ENCODE peak calls at places on chromosomes 16 and 17, in nine cellular contexts. P is ovary, T is mucosa of descending colon, A is MM.1S, Z is heart right ventricle, E is ascending aorta, X is brain microvascular endothelial cell, N is lung, S is uterus. G is an unnamed sample.

GRCh38 chr16:10752843-10753523 is 9.3 kb downstream of the NUBP1 start:
- DNase-seq in P (no peak), T (no peak), A (no peak), Z (peak), E (peak), X (no peak), N (peak), S (no peak), G (peak)

GRCh38 chr16:55502801-55503366 is 6.0 kb upstream of the LPCAT2 start:
- DNase-seq in P (peak), T (peak), A (no peak), Z (peak), E (peak), X (peak), N (peak), S (peak), G (no peak)

GRCh38 chr17:17107281-17107680 is 65.0 kb downstream of the MPRIP start:
- DNase-seq in P (no peak), T (peak), A (no peak), Z (no peak), E (no peak), X (no peak), N (no peak), S (no peak), G (no peak)

GRCh38 chr17:75840779-75841123 is 3.5 kb downstream of the UNC13D start:
- DNase-seq in P (no peak), T (no peak), A (no peak), Z (no peak), E (no peak), X (no peak), N (no peak), S (no peak), G (no peak)

GRCh38 chr17:31261596-31261995 is 35.4 kb downstream of the OMG start:
- DNase-seq in P (no peak), T (no peak), A (no peak), Z (no peak), E (no peak), X (no peak), N (no peak), S (no peak), G (no peak)

GRCh38 chr16:89138513-89138795 is 33.1 kb upstream of the CDH15 start:
- DNase-seq in P (no peak), T (peak), A (no peak), Z (no peak), E (no peak), X (no peak), N (no peak), S (no peak), G (no peak)

GRCh38 chr17:16980813-16981731 is 9.2 kb upstream of the TNFRSF13B start:
- DNase-seq in P (no peak), T (no peak), A (peak), Z (no peak), E (no peak), X (no peak), N (no peak), S (no peak), G (peak)

GRCh38 chr17:43900183-43900857 is 7.0 kb downstream of the MPP2 start:
- DNase-seq in P (peak), T (peak), A (peak), Z (peak), E (peak), X (peak), N (peak), S (peak), G (peak)

GRCh38 chr17:32350662-32351418 is 883 bp downstream of the ZNF207 start:
- DNase-seq in P (no peak), T (no peak), A (peak), Z (peak), E (peak), X (peak), N (peak), S (no peak), G (peak)

GRCh38 chr16:49652441-49653175 is 203.3 kb downstream of the ZNF423 start:
- DNase-seq in P (peak), T (peak), A (no peak), Z (peak), E (peak), X (peak), N (no peak), S (peak), G (no peak)

GRCh38 chr17:4204676-4205075 is 59.1 kb downstream of the ANKFY1 start:
- DNase-seq in P (no peak), T (no peak), A (no peak), Z (no peak), E (peak), X (peak), N (peak), S (peak), G (no peak)

GRCh38 chr17:28682655-28683054 is 20.6 kb downstream of the SUPT6H start:
- DNase-seq in P (no peak), T (no peak), A (no peak), Z (no peak), E (no peak), X (no peak), N (no peak), S (no peak), G (no peak)

GRCh38 chr16:67546091-67546501 is 16.2 kb upstream of the CTCF start:
- DNase-seq in P (no peak), T (no peak), A (no peak), Z (no peak), E (no peak), X (no peak), N (no peak), S (no peak), G (no peak)

GRCh38 chr17:81309140-81309858 is 14.2 kb upstream of the SLC38A10 start:
- DNase-seq in P (no peak), T (peak), A (peak), Z (peak), E (peak), X (peak), N (peak), S (peak), G (peak)

GRCh38 chr17:27241346-27241946 is 52.5 kb upstream of the WSB1 start:
- DNase-seq in P (no peak), T (no peak), A (no peak), Z (no peak), E (no peak), X (peak), N (peak), S (no peak), G (peak)

GRCh38 chr16:17511340-17511739 is 40.6 kb upstream of the XYLT1 start:
- DNase-seq in P (no peak), T (no peak), A (no peak), Z (no peak), E (no peak), X (no peak), N (no peak), S (no peak), G (no peak)

GRCh38 chr16:75570351-75571104 is 4.3 kb downstream of the GABARAPL2 start:
- DNase-seq in P (no peak), T (no peak), A (no peak), Z (no peak), E (no peak), X (no peak), N (no peak), S (no peak), G (peak)

GRCh38 chr17:55266051-55266957 is 1.5 kb downstream of the HLF start:
- DNase-seq in P (peak), T (no peak), A (no peak), Z (no peak), E (no peak), X (no peak), N (no peak), S (peak), G (no peak)

GRCh38 chr17:44187131-44187899 is 543 bp downstream of the TMUB2 start:
- DNase-seq in P (no peak), T (no peak), A (peak), Z (no peak), E (no peak), X (no peak), N (no peak), S (no peak), G (no peak)

GRCh38 chr16:12794486-12795399 is 8.9 kb downstream of the CPPED1 start:
- DNase-seq in P (no peak), T (no peak), A (no peak), Z (peak), E (no peak), X (no peak), N (no peak), S (no peak), G (no peak)

GRCh38 chr16:64990101-64990500 is 131.8 kb downstream of the CDH11 start:
- DNase-seq in P (no peak), T (no peak), A (no peak), Z (no peak), E (no peak), X (no peak), N (no peak), S (no peak), G (no peak)

GRCh38 chr17:69539781-69540319 is 125.4 kb downstream of the MAP2K6 start:
- DNase-seq in P (no peak), T (no peak), A (no peak), Z (no peak), E (no peak), X (peak), N (no peak), S (no peak), G (no peak)

GRCh38 chr17:57945999-57946797 is 9.0 kb downstream of the CUEDC1 start:
- DNase-seq in P (no peak), T (no peak), A (peak), Z (no peak), E (no peak), X (no peak), N (no peak), S (no peak), G (no peak)

GRCh38 chr17:36464765-36465088 is 21.8 kb upstream of the ZNHIT3 start:
- DNase-seq in P (no peak), T (no peak), A (no peak), Z (no peak), E (no peak), X (no peak), N (no peak), S (no peak), G (no peak)

GRCh38 chr17:42276359-42276608 is at the start of gene STAT5B:
- DNase-seq in P (peak), T (peak), A (peak), Z (peak), E (peak), X (peak), N (peak), S (peak), G (peak)

GRCh38 chr17:39919087-39919683 is 750 bp upstream of the GSDMB start:
- DNase-seq in P (no peak), T (no peak), A (no peak), Z (no peak), E (no peak), X (no peak), N (no peak), S (no peak), G (no peak)

GRCh38 chr16:84054916-84055315 is 12.3 kb upstream of the SLC38A8 start:
- DNase-seq in P (peak), T (peak), A (no peak), Z (no peak), E (no peak), X (no peak), N (no peak), S (no peak), G (no peak)

GRCh38 chr17:81665205-81666091 is 957 bp downstream of the OXLD1 start:
- DNase-seq in P (no peak), T (no peak), A (peak), Z (no peak), E (no peak), X (peak), N (no peak), S (no peak), G (peak)

GRCh38 chr17:44736551-44737240 is 22.1 kb upstream of the ADAM11 start:
- DNase-seq in P (no peak), T (no peak), A (no peak), Z (no peak), E (no peak), X (no peak), N (no peak), S (no peak), G (no peak)

GRCh38 chr16:88747588-88748301 is 37.3 kb downstream of the PIEZO1 start:
- DNase-seq in P (no peak), T (no peak), A (peak), Z (no peak), E (no peak), X (no peak), N (no peak), S (no peak), G (peak)

GRCh38 chr17:75350706-75351105 is 54.8 kb downstream of the GRB2 start:
- DNase-seq in P (no peak), T (no peak), A (no peak), Z (no peak), E (no peak), X (no peak), N (no peak), S (no peak), G (no peak)

GRCh38 chr16:27217256-27217655 is 13.9 kb downstream of the KDM8 start:
- DNase-seq in P (no peak), T (no peak), A (no peak), Z (no peak), E (no peak), X (peak), N (no peak), S (no peak), G (no peak)

GRCh38 chr17:49231563-49231894 is 942 bp upstream of the PHOSPHO1 start:
- DNase-seq in P (no peak), T (no peak), A (no peak), Z (no peak), E (no peak), X (no peak), N (no peak), S (no peak), G (no peak)
- TF ChIP-seq CTCF in P (no peak), T (no peak), A (no peak), Z (no peak), E (no peak), X (no peak), N (no peak), S (no peak), G (no peak)

GRCh38 chr17:34991606-34992005 is 11.3 kb downstream of the LIG3 start:
- DNase-seq in P (no peak), T (no peak), A (no peak), Z (no peak), E (no peak), X (no peak), N (no peak), S (no peak), G (no peak)

GRCh38 chr17:34988644-34989043 is 8.3 kb downstream of the LIG3 start:
- DNase-seq in P (no peak), T (no peak), A (no peak), Z (no peak), E (no peak), X (no peak), N (no peak), S (no peak), G (no peak)

GRCh38 chr17:34990921-34991365 is 10.6 kb downstream of the LIG3 start:
- DNase-seq in P (no peak), T (no peak), A (peak), Z (no peak), E (no peak), X (no peak), N (no peak), S (peak), G (no peak)

GRCh38 chr17:34989473-34989872 is 9.2 kb downstream of the LIG3 start:
- DNase-seq in P (no peak), T (no peak), A (no peak), Z (no peak), E (no peak), X (no peak), N (no peak), S (no peak), G (no peak)

DNA sequence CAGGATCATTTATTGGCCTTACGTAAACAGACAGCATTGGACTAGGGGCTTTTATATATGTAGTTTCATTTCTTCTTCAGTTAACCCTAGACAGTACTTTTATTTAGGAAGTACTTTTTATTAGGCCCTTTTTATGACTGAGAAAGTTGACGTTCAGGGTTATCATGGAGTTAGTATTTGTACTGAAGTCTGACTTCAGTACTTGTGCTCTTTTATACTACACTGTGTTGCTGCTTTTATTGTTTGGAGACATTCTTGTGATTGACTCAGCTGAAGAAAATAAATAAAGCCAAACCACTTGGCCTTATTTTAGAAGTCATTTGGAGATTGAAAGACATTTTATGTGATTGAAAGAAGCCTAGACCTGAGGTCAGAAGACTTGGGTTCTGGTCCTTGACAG is 6.9 kb downstream of the LIG3 start:
- DNase-seq in P (no peak), T (no peak), A (no peak), Z (no peak), E (no peak), X (no peak), N (no peak), S (no peak), G (no peak)
- TF ChIP-seq CTCF in P (no peak), T (no peak), A (no peak), Z (no peak), E (no peak), X (no peak), N (no peak), S (no peak), G (no peak)

GRCh38 chr16:2828876-2829430 is 1.1 kb upstream of the ZG16B start:
- DNase-seq in P (no peak), T (no peak), A (no peak), Z (no peak), E (no peak), X (no peak), N (no peak), S (no peak), G (no peak)
- TF ChIP-seq CTCF in P (no peak), T (no peak), A (no peak), Z (no peak), E (no peak), X (no peak), N (no peak), S (no peak), G (no peak)

GRCh38 chr16:85546585-85547447 is 66.3 kb upstream of the GSE1 start:
- DNase-seq in P (no peak), T (no peak), A (no peak), Z (no peak), E (no peak), X (no peak), N (no peak), S (no peak), G (no peak)
- TF ChIP-seq CTCF in P (no peak), T (no peak), A (no peak), Z (no peak), E (no peak), X (peak), N (no peak), S (no peak), G (no peak)

GRCh38 chr17:14886200-14886739 is 378.9 kb downstream of the PMP22 start:
- DNase-seq in P (no peak), T (no peak), A (peak), Z (no peak), E (no peak), X (no peak), N (no peak), S (no peak), G (no peak)
- TF ChIP-seq CTCF in P (no peak), T (no peak), A (peak), Z (peak), E (no peak), X (peak), N (no peak), S (no peak), G (no peak)

DNA sequence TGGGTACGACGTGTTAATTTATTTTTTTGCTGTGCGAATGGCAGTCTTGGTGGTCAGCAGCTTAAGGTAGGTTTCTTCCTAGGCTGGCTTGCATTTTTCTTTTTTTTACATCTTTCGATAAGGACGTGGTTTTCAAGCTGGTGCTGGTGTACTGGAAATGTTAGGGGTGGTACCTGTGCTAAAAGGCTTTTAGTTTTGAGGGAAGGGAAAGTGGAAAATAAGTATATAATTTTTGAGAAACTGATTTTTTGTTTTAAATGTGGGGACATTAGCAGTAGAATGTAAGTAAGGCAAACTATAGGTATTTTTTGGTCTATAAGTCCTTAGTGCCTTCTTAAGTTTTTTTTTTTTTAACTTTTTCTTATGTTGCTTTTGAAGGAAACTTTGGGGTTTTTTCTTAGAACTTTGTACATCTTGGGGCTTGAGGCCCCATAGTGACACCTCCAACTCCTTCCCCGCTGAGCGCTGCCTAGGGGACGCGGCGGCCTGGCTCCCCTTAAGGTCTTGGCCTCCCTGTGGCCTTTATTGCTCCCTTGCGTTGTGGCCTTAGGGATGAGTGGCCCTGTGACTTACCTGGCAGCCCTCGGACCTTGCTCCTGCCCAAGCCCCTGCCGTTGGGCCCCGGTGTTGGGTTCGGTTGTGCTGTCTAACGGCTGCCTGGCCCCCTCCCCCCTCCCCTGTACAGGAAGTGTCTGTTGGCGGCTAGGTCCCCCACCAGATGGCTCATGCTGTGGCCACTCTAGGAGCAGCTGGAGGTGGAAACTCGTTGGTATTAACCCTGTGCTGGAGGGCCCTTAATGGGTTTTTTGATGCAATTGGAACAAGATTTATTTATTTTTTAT is 88.0 kb upstream of the RPRML start:
- DNase-seq in P (peak), T (peak), A (peak), Z (peak), E (peak), X (peak), N (peak), S (peak), G (peak)
- TF ChIP-seq CTCF in P (no peak), T (no peak), A (peak), Z (peak), E (no peak), X (peak), N (no peak), S (peak), G (no peak)

DNA sequence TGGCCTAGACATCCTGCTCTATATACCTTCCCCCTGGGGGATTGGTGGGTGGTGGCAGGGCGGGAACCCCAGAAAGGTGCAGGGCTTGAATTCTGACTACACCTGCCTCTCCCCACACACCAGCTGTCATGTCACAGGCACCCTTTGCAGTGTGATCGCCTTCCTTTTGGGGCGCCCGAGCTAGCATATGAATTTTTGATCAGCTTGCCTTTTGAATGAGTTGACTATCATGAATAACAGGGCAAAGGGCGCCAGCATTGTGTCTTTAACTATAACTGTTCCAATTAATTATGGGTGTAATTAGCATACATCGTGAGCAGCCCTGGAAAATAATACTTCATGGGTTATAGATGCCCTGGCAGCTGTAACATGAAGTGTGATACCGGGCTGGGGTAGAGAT is 72.7 kb downstream of the CYLD start:
- DNase-seq in P (no peak), T (no peak), A (no peak), Z (no peak), E (peak), X (no peak), N (no peak), S (no peak), G (no peak)
- TF ChIP-seq CTCF in P (no peak), T (no peak), A (no peak), Z (no peak), E (no peak), X (no peak), N (no peak), S (no peak), G (no peak)

GRCh38 chr17:7982666-7983065 is 19.7 kb upstream of the GUCY2D start:
- DNase-seq in P (no peak), T (no peak), A (no peak), Z (no peak), E (peak), X (peak), N (no peak), S (no peak), G (no peak)
- TF ChIP-seq CTCF in P (no peak), T (no peak), A (peak), Z (no peak), E (no peak), X (peak), N (no peak), S (no peak), G (no peak)

DNA sequence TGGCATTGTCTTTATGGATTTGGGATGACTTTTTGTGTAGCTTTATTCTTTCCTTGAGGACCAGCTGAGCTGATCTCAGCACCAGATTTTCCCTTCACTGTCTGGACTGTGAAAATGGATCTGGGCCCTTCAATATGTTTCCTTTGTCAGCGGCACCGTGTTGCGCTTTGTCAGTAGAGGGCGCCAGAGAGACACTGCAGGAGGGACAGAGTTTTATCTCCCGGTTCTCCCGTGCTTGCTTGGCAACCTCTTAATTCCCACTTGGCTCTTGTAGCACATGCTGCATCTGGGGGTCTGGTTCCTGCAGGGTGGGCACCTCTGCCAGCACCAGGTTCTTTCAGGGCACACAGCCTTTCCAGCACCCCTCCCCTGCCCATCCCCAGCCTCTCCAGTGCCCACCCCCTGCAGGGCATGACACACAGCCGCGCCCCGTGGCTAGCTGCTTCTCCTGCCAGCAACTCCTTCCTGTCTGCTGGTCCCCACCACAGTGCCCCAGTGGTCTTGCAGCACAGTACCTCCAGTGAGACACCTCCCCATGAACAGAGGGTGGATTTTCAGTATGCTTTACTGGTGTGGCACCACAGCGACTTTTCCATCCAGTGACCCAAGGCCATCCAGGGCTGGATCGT is 19.6 kb downstream of the OR1D5 start:
- DNase-seq in P (no peak), T (no peak), A (peak), Z (no peak), E (no peak), X (no peak), N (no peak), S (no peak), G (no peak)
- TF ChIP-seq CTCF in P (no peak), T (no peak), A (peak), Z (peak), E (no peak), X (peak), N (no peak), S (no peak), G (peak)